ENCODE peak calls at places on chromosomes 5 and 9, in nine cellular contexts. J is fibroblast of villous mesenchyme; S is ELR; E is activated CD4-positive, CD25-positive, alpha-beta regulatory T cell; M is T-helper 1 cell; A is choroid plexus epithelial cell; W is NCI-H1048; U is anterior cingulate cortex; V is stimulated activated CD8-positive, alpha-beta memory T cell treated with anti-CD3 and anti-CD28 coated beads, Interleukin-2, amount 100 ng/mL, for 1 hour. Y is an unnamed sample.

GRCh38 chr9:103713631-103714030 is 380.5 kb upstream of the SMC2 start:
- DNase-seq in J (no peak), W (no peak), V (no peak), A (peak; percentile 69), S (peak; percentile 55), U (no peak), E (no peak), M (no peak), Y (no peak)

GRCh38 chr9:21434202-21435014 is 5.8 kb upstream of the IFNA1 start:
- DNase-seq in A (peak; percentile 88), U (no peak), M (peak; percentile 23), J (peak; percentile 78), S (peak; percentile 85), E (no peak), W (peak; percentile 48), V (no peak), Y (peak; percentile 22)

GRCh38 chr9:92669527-92669889 is 423 bp downstream of the IPPK start:
- DNase-seq in E (no peak), W (no peak), S (no peak), V (peak; percentile 17), U (no peak), M (no peak), J (no peak), A (peak; percentile 23), Y (peak; percentile 50)

GRCh38 chr9:24245988-24246387 is 299.7 kb downstream of the IZUMO3 start:
- DNase-seq in M (no peak), W (no peak), U (no peak), S (peak; percentile 28), A (peak; percentile 46), J (peak; percentile 3), E (no peak), V (no peak), Y (no peak)

GRCh38 chr9:37406603-37407401 is 15.7 kb upstream of the GRHPR start:
- DNase-seq in M (no peak), E (no peak), J (no peak), U (no peak), A (no peak), W (no peak), S (no peak), V (no peak), Y (no peak)

GRCh38 chr9:89592963-89593775 is 11.6 kb upstream of the GADD45G start:
- DNase-seq in M (no peak), J (peak; percentile 66), W (no peak), V (no peak), E (no peak), S (peak; percentile 29), U (no peak), A (peak; percentile 78), Y (no peak)

GRCh38 chr5:14720236-14720923 is 55.9 kb downstream of the OTULIN start:
- DNase-seq in M (no peak), W (no peak), J (peak; percentile 85), E (no peak), A (peak; percentile 87), U (no peak), V (no peak), S (peak; percentile 76), Y (no peak)

GRCh38 chr5:149039501-149039900 is 23.4 kb downstream of the SH3TC2 start:
- DNase-seq in M (no peak), J (peak; percentile 59), S (no peak), E (no peak), U (no peak), A (no peak), W (no peak), V (no peak), Y (no peak)

GRCh38 chr5:149550608-149551226 is 522 bp downstream of the CSNK1A1 start:
- DNase-seq in U (no peak), M (no peak), E (no peak), V (no peak), J (peak; percentile 22), W (no peak), S (peak; percentile 42), A (peak; percentile 21), Y (no peak)

GRCh38 chr9:137048655-137049543 is 2.9 kb upstream of the NPDC1 start:
- DNase-seq in E (no peak), J (no peak), S (no peak), M (no peak), W (no peak), V (no peak), A (no peak), U (no peak), Y (no peak)

GRCh38 chr5:78288246-78288645 is 6.3 kb downstream of the AP3B1 start:
- DNase-seq in W (no peak), J (no peak), U (no peak), M (no peak), V (no peak), A (no peak), S (peak; percentile 65), E (no peak), Y (no peak)

GRCh38 chr9:72089461-72090130 is 29.2 kb upstream of the C9orf57 start:
- DNase-seq in U (no peak), J (no peak), M (no peak), A (no peak), W (no peak), S (no peak), E (no peak), V (no peak), Y (no peak)

GRCh38 chr5:143405063-143405746 is 1.7 kb upstream of the NR3C1 start:
- DNase-seq in M (peak; percentile 90), S (peak; percentile 81), A (peak; percentile 91), V (peak; percentile 81), W (no peak), U (peak; percentile 84), E (peak; percentile 80), J (peak; percentile 70), Y (peak; percentile 87)

GRCh38 chr5:40614923-40615585 is 64.7 kb upstream of the PTGER4 start:
- DNase-seq in V (no peak), U (no peak), A (no peak), W (no peak), M (no peak), J (no peak), S (no peak), E (no peak), Y (no peak)

GRCh38 chr5:342501-343460 is 21.3 kb downstream of the AHRR start:
- DNase-seq in V (no peak), W (no peak), J (no peak), E (no peak), A (no peak), U (no peak), S (no peak), M (no peak), Y (no peak)

GRCh38 chr5:132767150-132767549 is 9.9 kb downstream of the SEPTIN8 start:
- DNase-seq in S (no peak), E (no peak), J (no peak), M (no peak), U (no peak), W (no peak), V (no peak), A (no peak), Y (no peak)

GRCh38 chr5:53035868-53036381 is 46.8 kb downstream of the ITGA2 start:
- DNase-seq in W (no peak), A (peak; percentile 57), J (no peak), U (no peak), V (no peak), M (no peak), E (no peak), S (peak; percentile 91), Y (no peak)

Y was measured in adrenal gland.